ENCODE peak calls at places on chromosomes 2 and 18, in six cellular contexts. D is HCT116, Q is H1, W is GM12878, C is K562, R is HepG2. Y is an unnamed sample.
A peak's percentile ranks its signal among the peaks of the same experiment; 100 is the strongest.

GRCh38 chr2:33136570-33136969 is 189.8 kb downstream of the LTBP1 start:
- DNase-seq in D (no peak), Q (no peak), W (peak; percentile 1), C (no peak), R (no peak), Y (no peak)

GRCh38 chr2:235201796-235202195 is 250.0 kb downstream of the SH3BP4 start:
- DNase-seq in D (no peak), Q (no peak), W (no peak), C (no peak), R (no peak), Y (no peak)

GRCh38 chr2:227829337-227829736 is 15.7 kb downstream of the CCL20 start:
- DNase-seq in D (no peak), Q (no peak), W (no peak), C (no peak), R (no peak), Y (no peak)

GRCh38 chr2:120134263-120134662 is 88.9 kb downstream of the TMEM185B start:
- DNase-seq in D (peak; percentile 37), Q (no peak), W (no peak), C (no peak), R (peak; percentile 87), Y (no peak)

GRCh38 chr2:118121986-118122767 is 33.9 kb downstream of the INSIG2 start:
- DNase-seq in D (no peak), Q (no peak), W (no peak), C (no peak), R (no peak), Y (no peak)

GRCh38 chr2:149401007-149401406 is 70.6 kb downstream of the LYPD6 start:
- DNase-seq in D (no peak), Q (no peak), W (no peak), C (no peak), R (no peak), Y (no peak)

GRCh38 chr2:100197643-100198153 is 55.3 kb upstream of the AFF3 start:
- DNase-seq in D (no peak), Q (peak; percentile 69), W (no peak), C (no peak), R (no peak), Y (peak; percentile 83)

GRCh38 chr2:240739797-240740196 is 48.1 kb downstream of the AQP12A start:
- DNase-seq in D (no peak), Q (no peak), W (no peak), C (no peak), R (no peak), Y (no peak)

GRCh38 chr2:190535119-190535439 is 557 bp upstream of the NEMP2 start:
- DNase-seq in D (no peak), Q (no peak), W (no peak), C (no peak), R (no peak), Y (no peak)

GRCh38 chr2:121613774-121614173 is 35.5 kb downstream of the CLASP1 start:
- DNase-seq in D (no peak), Q (no peak), W (no peak), C (no peak), R (no peak), Y (no peak)

GRCh38 chr2:212264227-212264626 is 274.4 kb downstream of the ERBB4 start:
- DNase-seq in D (no peak), Q (no peak), W (no peak), C (no peak), R (no peak), Y (no peak)

GRCh38 chr2:212271583-212271982 is 267.0 kb downstream of the ERBB4 start:
- DNase-seq in D (no peak), Q (no peak), W (no peak), C (no peak), R (no peak), Y (no peak)

GRCh38 chr2:212266310-212266709 is 272.3 kb downstream of the ERBB4 start:
- DNase-seq in D (no peak), Q (no peak), W (no peak), C (no peak), R (no peak), Y (no peak)

GRCh38 chr2:212265777-212266176 is 272.8 kb downstream of the ERBB4 start:
- DNase-seq in D (no peak), Q (no peak), W (no peak), C (no peak), R (no peak), Y (no peak)
- TF ChIP-seq MAX in D (no peak), Q (no peak), W (no peak), C (no peak), R (no peak), Y (no peak)

GRCh38 chr2:38793511-38793910 is 15.5 kb downstream of the GEMIN6 start:
- DNase-seq in D (no peak), Q (no peak), W (no peak), C (no peak), R (no peak), Y (no peak)

GRCh38 chr2:38792751-38793150 is 14.7 kb downstream of the GEMIN6 start:
- DNase-seq in D (no peak), Q (no peak), W (no peak), C (no peak), R (no peak), Y (no peak)

GRCh38 chr2:38794235-38794946 is 16.4 kb downstream of the GEMIN6 start:
- DNase-seq in D (no peak), Q (no peak), W (no peak), C (no peak), R (peak; percentile 39), Y (no peak)

GRCh38 chr2:38797276-38797675 is 19.3 kb downstream of the GEMIN6 start:
- DNase-seq in D (no peak), Q (no peak), W (no peak), C (no peak), R (no peak), Y (no peak)

GRCh38 chr2:38797953-38798352 is 19.9 kb downstream of the GEMIN6 start:
- DNase-seq in D (no peak), Q (no peak), W (no peak), C (no peak), R (no peak), Y (no peak)
- H3K9ac ChIP-seq in D (no peak overlapping the region), Q (no peak overlapping the region), W (no peak overlapping the region), C (no peak overlapping the region), R (no peak overlapping the region), Y (no peak overlapping the region)

GRCh38 chr2:71130325-71131260 is at the start of gene MPHOSPH10:
- DNase-seq in D (peak; percentile 78), Q (peak; percentile 94), W (peak; percentile 64), C (peak; percentile 73), R (peak; percentile 85), Y (peak; percentile 87)
- TF ChIP-seq SIN3A in D (peak; percentile 88), Q (peak; percentile 97), W (peak; percentile 91), C (peak; percentile 82), R (peak; percentile 71), Y (peak; percentile 97)

GRCh38 chr18:362914-363295 is 95.1 kb upstream of the THOC1 start:
- DNase-seq in D (no peak), Q (no peak), W (no peak), C (no peak), R (peak; percentile 7), Y (no peak)

GRCh38 chr18:363327-364115 is 95.7 kb upstream of the THOC1 start:
- DNase-seq in D (no peak), Q (no peak), W (no peak), C (no peak), R (no peak), Y (no peak)

GRCh38 chr18:360676-361075 is 92.8 kb upstream of the THOC1 start:
- DNase-seq in D (no peak), Q (no peak), W (no peak), C (no peak), R (no peak), Y (no peak)

GRCh38 chr18:361100-361732 is 93.4 kb upstream of the THOC1 start:
- DNase-seq in D (no peak), Q (no peak), W (no peak), C (no peak), R (no peak), Y (no peak)

GRCh38 chr18:361941-362913 is 94.4 kb upstream of the THOC1 start:
- DNase-seq in D (no peak), Q (no peak), W (no peak), C (no peak), R (peak; percentile 92), Y (peak; percentile 74)
- TF ChIP-seq MAX in D (no peak), Q (no peak), W (no peak), C (no peak), R (peak; percentile 65), Y (peak; percentile 93)

GRCh38 chr2:196712867-196713266 is 73.4 kb downstream of the CCDC150 start:
- DNase-seq in D (no peak), Q (no peak), W (no peak), C (no peak), R (no peak), Y (no peak)

GRCh38 chr2:196718796-196719564 is 79.5 kb downstream of the CCDC150 start:
- DNase-seq in D (no peak), Q (peak; percentile 45), W (no peak), C (peak; percentile 26), R (peak; percentile 79), Y (peak; percentile 51)

GRCh38 chr2:196719565-196719872 is 80.0 kb downstream of the GTF3C3 start:
- DNase-seq in D (no peak), Q (no peak), W (no peak), C (no peak), R (no peak), Y (no peak)

GRCh38 chr2:196718394-196718793 is 78.9 kb downstream of the CCDC150 start:
- DNase-seq in D (no peak), Q (no peak), W (no peak), C (no peak), R (no peak), Y (no peak)
- H3K9ac ChIP-seq in D (no peak overlapping the region), Q (no peak overlapping the region), W (no peak overlapping the region), C (no peak overlapping the region), R (no peak overlapping the region), Y (peak overlapping the region; percentile 17)

GRCh38 chr2:202112041-202112440 is 39.0 kb downstream of the KIAA2012 start:
- DNase-seq in D (no peak), Q (no peak), W (no peak), C (peak; percentile 35), R (no peak), Y (no peak)

GRCh38 chr2:202113571-202114142 is 40.6 kb downstream of the KIAA2012 start:
- DNase-seq in D (no peak), Q (no peak), W (no peak), C (no peak), R (peak; percentile 29), Y (no peak)

GRCh38 chr2:202115385-202116060 is 42.5 kb downstream of the KIAA2012 start:
- DNase-seq in D (no peak), Q (no peak), W (no peak), C (no peak), R (no peak), Y (no peak)

GRCh38 chr2:202116686-202117085 is 43.6 kb downstream of the KIAA2012 start:
- DNase-seq in D (no peak), Q (no peak), W (no peak), C (no peak), R (no peak), Y (no peak)

GRCh38 chr2:202114798-202115197 is 41.7 kb downstream of the KIAA2012 start:
- DNase-seq in D (no peak), Q (no peak), W (no peak), C (no peak), R (no peak), Y (no peak)
- TF ChIP-seq SIN3A in D (no peak), Q (no peak), W (no peak), C (no peak), R (no peak), Y (no peak)